ENCODE peak calls at places on chromosomes 5 and 9, in six cellular contexts. L is fibroblast of lung, Q is astrocyte of the cerebellum, B is heart right ventricle, P is IMR-90, Z is RWPE1. R is an unnamed sample.

GRCh38 chr5:68196876-68197275 is 18.7 kb upstream of the PIK3R1 start:
- DNase-seq in L (no peak), Q (no peak), B (no peak), P (no peak), Z (no peak), R (no peak)

GRCh38 chr9:129576546-129577543 is 44.1 kb downstream of the C9orf50 start:
- DNase-seq in L (peak), Q (no peak), B (peak), P (peak), Z (no peak), R (no peak)

GRCh38 chr5:96562614-96563013 is 99.6 kb upstream of the CAST start:
- DNase-seq in L (no peak), Q (no peak), B (no peak), P (peak), Z (no peak), R (no peak)

GRCh38 chr5:119864286-119864685 is 234.9 kb downstream of the FAM170A start:
- DNase-seq in L (no peak), Q (no peak), B (no peak), P (no peak), Z (no peak), R (no peak)

GRCh38 chr5:114822885-114823284 is 346.8 kb downstream of the TRIM36 start:
- DNase-seq in L (no peak), Q (no peak), B (no peak), P (no peak), Z (no peak), R (no peak)

GRCh38 chr5:6355294-6355693 is 23.1 kb downstream of the MED10 start:
- DNase-seq in L (no peak), Q (no peak), B (no peak), P (no peak), Z (no peak), R (no peak)

GRCh38 chr9:134314039-134314949 is 12.0 kb upstream of the RXRA start:
- DNase-seq in L (no peak), Q (no peak), B (peak), P (no peak), Z (no peak), R (no peak)

GRCh38 chr5:9869616-9870288 is 239.6 kb upstream of the TAS2R1 start:
- DNase-seq in L (peak), Q (peak), B (no peak), P (peak), Z (peak), R (no peak)

GRCh38 chr5:171521219-171521633 is 101.8 kb downstream of the FGF18 start:
- DNase-seq in L (peak), Q (peak), B (no peak), P (peak), Z (peak), R (peak)

GRCh38 chr9:135139366-135139965 is 52.0 kb downstream of the OLFM1 start:
- DNase-seq in L (no peak), Q (no peak), B (no peak), P (no peak), Z (no peak), R (no peak)

GRCh38 chr9:70113403-70114022 is 69.9 kb downstream of the MAMDC2 start:
- DNase-seq in L (peak), Q (peak), B (peak), P (peak), Z (peak), R (no peak)

GRCh38 chr5:129063483-129064136 is 30.9 kb upstream of the ISOC1 start:
- DNase-seq in L (peak), Q (peak), B (no peak), P (no peak), Z (no peak), R (no peak)

GRCh38 chr5:154683101-154683757 is 71.9 kb upstream of the LARP1 start:
- DNase-seq in L (no peak), Q (no peak), B (no peak), P (no peak), Z (no peak), R (no peak)

GRCh38 chr9:93080406-93080805 is 15.6 kb upstream of the CARD19 start:
- DNase-seq in L (no peak), Q (no peak), B (no peak), P (no peak), Z (no peak), R (no peak)

GRCh38 chr5:157455057-157455456 is 5.0 kb upstream of the NIPAL4 start:
- DNase-seq in L (no peak), Q (no peak), B (no peak), P (no peak), Z (no peak), R (no peak)

GRCh38 chr5:109708813-109709212 is 19.1 kb downstream of the MAN2A1 start:
- DNase-seq in L (no peak), Q (no peak), B (no peak), P (no peak), Z (no peak), R (no peak)

GRCh38 chr9:134488251-134488900 is 153.2 kb upstream of the COL5A1 start:
- DNase-seq in L (no peak), Q (no peak), B (peak), P (no peak), Z (no peak), R (no peak)

GRCh38 chr9:32969270-32969669 is 32.2 kb downstream of the APTX start:
- DNase-seq in L (no peak), Q (no peak), B (no peak), P (peak), Z (no peak), R (no peak)

GRCh38 chr9:98241357-98242104 is 13.9 kb downstream of the TBC1D2 start:
- DNase-seq in L (no peak), Q (no peak), B (no peak), P (no peak), Z (no peak), R (no peak)

GRCh38 chr5:38796000-38796738 is 49.6 kb upstream of the OSMR start:
- DNase-seq in L (no peak), Q (no peak), B (peak), P (peak), Z (no peak), R (no peak)

GRCh38 chr5:90434116-90434714 is 24.7 kb upstream of the CETN3 start:
- DNase-seq in L (peak), Q (peak), B (no peak), P (peak), Z (peak), R (no peak)

GRCh38 chr9:85045271-85045670 is 375.7 kb downstream of the NTRK2 start:
- DNase-seq in L (no peak), Q (no peak), B (no peak), P (no peak), Z (no peak), R (no peak)

GRCh38 chr9:132039284-132039683 is 40.4 kb downstream of the MED27 start:
- DNase-seq in L (no peak), Q (no peak), B (no peak), P (no peak), Z (no peak), R (no peak)

GRCh38 chr9:89310486-89311345 is at the start of gene CKS2:
- DNase-seq in L (peak), Q (peak), B (peak), P (peak), Z (peak), R (peak)
- TF ChIP-seq CTCF in L (no peak), Q (peak), B (no peak), P (no peak), Z (no peak), R (no peak)

GRCh38 chr5:102313907-102314306 is 17.8 kb upstream of the SLCO4C1 start:
- DNase-seq in L (no peak), Q (no peak), B (no peak), P (no peak), Z (no peak), R (no peak)

GRCh38 chr5:102309586-102309985 is 13.5 kb upstream of the SLCO4C1 start:
- DNase-seq in L (no peak), Q (no peak), B (no peak), P (no peak), Z (no peak), R (no peak)

GRCh38 chr5:102312586-102312985 is 16.5 kb upstream of the SLCO4C1 start:
- DNase-seq in L (no peak), Q (no peak), B (no peak), P (no peak), Z (no peak), R (no peak)

DNA sequence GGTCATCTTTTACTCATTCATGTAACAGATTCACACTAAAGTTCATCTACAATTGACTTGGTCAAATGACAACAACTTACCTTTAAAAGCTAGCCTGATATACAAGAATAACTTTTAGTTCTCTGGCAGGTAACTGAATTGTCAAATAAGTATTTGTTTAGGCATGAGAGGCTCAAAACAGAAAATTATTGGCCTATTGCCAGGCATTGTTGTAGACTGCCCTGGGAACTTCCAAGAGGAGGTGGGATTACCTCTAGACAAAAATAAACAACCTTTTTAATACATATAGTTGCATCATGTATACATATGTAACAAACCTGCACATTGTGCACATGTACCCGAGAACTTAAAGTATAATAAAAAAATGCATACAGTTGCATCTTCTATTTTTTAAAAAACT is 18.2 kb upstream of the SLCO4C1 start:
- DNase-seq in L (no peak), Q (no peak), B (no peak), P (no peak), Z (no peak), R (no peak)
- TF ChIP-seq CTCF in L (no peak), Q (no peak), B (no peak), P (no peak), Z (no peak), R (no peak)

DNA sequence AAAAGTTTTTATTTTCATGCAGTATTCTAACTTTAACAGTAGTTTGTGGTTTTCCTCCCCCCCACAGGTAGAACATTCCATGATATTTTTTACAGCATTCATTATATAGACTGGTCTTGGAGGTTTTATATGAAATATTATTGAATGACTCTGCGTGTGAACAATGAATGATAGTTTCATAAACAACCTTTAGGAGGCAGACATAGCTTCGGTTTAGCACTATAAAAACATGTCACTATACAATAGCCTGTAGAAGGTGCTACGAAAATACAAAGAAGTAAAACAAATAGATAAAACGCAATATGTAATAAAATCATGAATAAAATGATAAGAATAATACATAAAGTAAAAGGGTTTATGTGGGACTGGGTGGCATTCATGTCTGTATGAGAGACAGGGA is 8.5 kb downstream of the KLF4 start:
- DNase-seq in L (peak), Q (no peak), B (no peak), P (no peak), Z (no peak), R (no peak)
- TF ChIP-seq CTCF in L (no peak), Q (no peak), B (no peak), P (peak), Z (no peak), R (no peak)

DNA sequence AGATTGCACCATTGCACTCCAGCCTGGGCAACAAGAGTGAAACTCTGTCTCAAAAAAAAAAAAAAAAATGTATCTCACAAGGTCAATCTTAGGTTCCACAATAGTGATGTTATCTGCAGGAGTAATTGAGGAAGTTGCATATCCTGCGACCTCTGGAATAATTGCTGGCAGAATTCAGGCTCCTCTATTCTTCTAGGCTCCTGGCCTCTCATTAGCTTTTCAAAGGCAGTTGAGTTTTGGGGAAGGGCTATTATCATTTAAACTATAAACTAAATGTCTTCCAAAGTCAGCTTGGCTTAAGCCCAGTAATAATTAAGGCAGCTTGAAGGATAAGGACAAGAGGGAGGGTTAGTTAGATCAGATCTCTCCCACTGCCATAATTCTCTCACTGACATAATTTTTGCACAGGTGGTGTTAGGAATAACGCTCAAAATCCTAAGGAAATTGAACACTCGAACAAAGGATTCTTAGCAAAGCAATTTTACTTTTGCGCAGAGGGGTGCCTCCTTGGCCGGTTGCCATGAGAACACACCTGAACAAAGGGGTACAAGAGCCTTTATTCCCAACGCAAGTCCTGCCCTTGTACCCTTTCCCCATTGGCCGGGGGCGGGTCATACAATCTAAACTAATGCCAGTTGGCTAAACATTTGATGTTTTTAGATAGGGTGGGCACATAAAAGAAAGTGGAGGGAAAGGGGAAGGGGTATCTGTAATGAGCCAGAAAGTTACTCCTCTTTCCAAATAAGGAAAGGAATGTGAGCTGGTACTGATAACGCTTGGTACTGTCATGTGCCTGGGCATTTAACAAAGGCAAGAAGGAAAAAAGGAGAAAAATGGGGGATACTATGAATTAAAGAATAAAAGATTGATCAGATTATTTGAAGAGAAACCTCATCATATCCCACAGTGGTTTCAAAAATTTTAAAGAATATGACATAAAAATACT is 106.4 kb upstream of the CCNG1 start:
- DNase-seq in L (no peak), Q (no peak), B (no peak), P (no peak), Z (no peak), R (no peak)
- TF ChIP-seq CTCF in L (no peak), Q (no peak), B (no peak), P (no peak), Z (no peak), R (no peak)

DNA sequence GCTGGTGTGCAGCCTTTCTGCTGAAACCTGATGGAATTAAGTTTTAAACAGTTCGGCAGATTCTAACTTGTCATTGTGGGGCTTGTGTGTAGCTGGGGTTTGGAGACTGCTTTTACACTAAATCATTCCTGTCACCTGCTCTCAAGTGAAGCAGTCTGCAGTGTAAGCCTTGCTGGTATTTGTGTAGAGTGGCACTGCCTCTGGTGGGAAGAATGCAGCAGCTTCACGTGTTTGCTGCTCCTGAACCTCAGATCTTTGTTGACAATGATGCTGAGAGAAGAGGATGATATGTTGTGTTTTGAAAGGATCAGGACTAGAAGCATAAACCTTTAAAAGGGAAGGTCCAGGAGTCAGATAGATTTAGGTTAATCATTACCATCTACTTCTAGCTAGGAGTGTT is 88.1 kb downstream of the KDM4C start:
- DNase-seq in L (no peak), Q (no peak), B (no peak), P (peak), Z (no peak), R (no peak)
- TF ChIP-seq CTCF in L (peak), Q (peak), B (no peak), P (peak), Z (no peak), R (no peak)

GRCh38 chr5:77844408-77845272 is 68.5 kb upstream of the TBCA start:
- DNase-seq in L (peak), Q (no peak), B (no peak), P (no peak), Z (no peak), R (no peak)
- TF ChIP-seq CTCF in L (peak), Q (peak), B (no peak), P (no peak), Z (no peak), R (no peak)

DNA sequence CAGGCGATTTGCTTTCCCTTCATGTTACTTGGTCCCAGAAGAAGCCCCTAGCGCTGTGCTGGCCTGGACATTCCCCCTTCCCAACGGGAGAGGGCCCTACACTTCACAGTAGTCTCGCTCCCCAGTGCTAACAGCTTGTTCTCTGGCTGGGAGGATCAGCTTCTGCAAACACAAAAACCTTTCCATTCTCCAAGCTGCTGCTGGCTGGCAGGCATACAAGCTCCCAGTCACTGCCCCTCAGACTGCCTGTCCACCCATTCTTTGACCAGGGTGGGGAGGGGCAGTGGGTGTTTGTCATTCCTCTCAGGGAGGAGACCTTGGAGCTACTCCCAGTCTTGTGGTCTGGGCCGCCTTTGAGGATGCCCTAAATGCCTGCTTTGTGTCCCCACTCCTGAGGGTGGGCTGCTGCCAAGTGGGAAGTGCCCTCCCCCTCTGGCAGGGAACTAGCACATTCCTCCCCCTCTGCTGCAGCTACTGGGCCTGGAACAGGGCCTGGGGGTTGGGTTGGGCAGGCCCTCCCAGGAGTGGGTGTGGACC is 20.8 kb downstream of the ENHO start:
- DNase-seq in L (peak), Q (peak), B (peak), P (peak), Z (no peak), R (no peak)
- TF ChIP-seq CTCF in L (no peak), Q (peak), B (no peak), P (peak), Z (no peak), R (no peak)

DNA sequence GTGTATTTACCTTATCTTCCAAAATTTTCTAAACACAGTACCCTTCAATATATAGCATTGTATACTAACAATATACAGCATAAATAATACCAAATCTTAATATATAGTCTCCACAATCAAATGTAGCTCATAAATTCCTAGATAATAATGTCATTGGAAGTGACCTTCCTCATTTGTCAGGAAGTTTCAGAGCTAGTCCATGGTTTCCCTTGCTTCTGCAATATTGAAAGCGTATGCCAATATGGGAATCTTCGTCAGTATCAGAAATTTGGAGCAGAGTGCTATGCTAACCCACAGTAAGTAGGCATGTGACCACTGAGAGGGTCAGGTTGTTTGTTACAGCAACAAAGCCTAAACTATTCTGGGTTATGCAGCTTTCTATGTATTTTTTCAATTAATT is 774.9 kb upstream of the CDH10 start:
- DNase-seq in L (no peak), Q (no peak), B (no peak), P (no peak), Z (no peak), R (no peak)
- TF ChIP-seq CTCF in L (no peak), Q (no peak), B (no peak), P (no peak), Z (no peak), R (no peak)